ENCODE peak calls at places on chromosome 12, in seven cellular contexts. A, E, D, S, X, U and O are unnamed samples.

GRCh38 chr12:109771746-109772621 is 58.4 kb downstream of the FAM222A start:
- DNase-seq in S (no peak), A (no peak), D (no peak), X (no peak), E (no peak), U (peak; percentile 32), O (no peak)

GRCh38 chr12:8996682-8997405 is 7.5 kb downstream of the KLRG1 start:
- DNase-seq in D (no peak), X (no peak), S (no peak), A (no peak), U (no peak), E (no peak), O (no peak)

GRCh38 chr12:89856431-89856830 is 147.8 kb upstream of the ATP2B1 start:
- DNase-seq in D (no peak), S (no peak), X (no peak), A (no peak), E (no peak), U (no peak), O (no peak)

GRCh38 chr12:119308743-119309456 is 25.6 kb upstream of the CCDC60 start:
- DNase-seq in U (no peak), S (no peak), E (peak; percentile 35), A (peak; percentile 22), X (no peak), D (peak; percentile 29), O (no peak)

GRCh38 chr12:41606741-41607460 is 418.8 kb downstream of the PDZRN4 start:
- DNase-seq in S (no peak), A (no peak), X (no peak), D (no peak), E (no peak), U (no peak), O (no peak)

GRCh38 chr12:123860369-123860768 is 98.3 kb downstream of the DNAH10 start:
- DNase-seq in A (no peak), E (no peak), U (no peak), X (no peak), S (no peak), D (no peak), O (no peak)

GRCh38 chr12:10838461-10838860 is 10.8 kb downstream of the PRR4 start:
- DNase-seq in U (no peak), D (no peak), A (no peak), S (no peak), E (no peak), X (no peak), O (no peak)

GRCh38 chr12:2540535-2540941 is 254.2 kb upstream of the FKBP4 start:
- DNase-seq in X (no peak), U (no peak), S (no peak), D (peak; percentile 67), E (peak; percentile 77), A (no peak), O (no peak)

GRCh38 chr12:127822743-127823433 is 444.1 kb upstream of the TMEM132C start:
- DNase-seq in A (no peak), S (no peak), E (no peak), X (no peak), D (peak; percentile 29), U (peak; percentile 68), O (no peak)

GRCh38 chr12:88844426-88844825 is 264.2 kb upstream of the KITLG start:
- DNase-seq in A (peak; percentile 35), S (no peak), X (no peak), E (no peak), U (no peak), D (no peak), O (no peak)

GRCh38 chr12:40431169-40431568 is 206.4 kb downstream of the LRRK2 start:
- DNase-seq in S (no peak), E (no peak), X (no peak), U (no peak), D (no peak), A (no peak), O (no peak)

GRCh38 chr12:96261557-96261956 is 67.4 kb downstream of the ELK3 start:
- DNase-seq in D (no peak), E (no peak), S (no peak), A (no peak), X (no peak), U (no peak), O (no peak)

DNA sequence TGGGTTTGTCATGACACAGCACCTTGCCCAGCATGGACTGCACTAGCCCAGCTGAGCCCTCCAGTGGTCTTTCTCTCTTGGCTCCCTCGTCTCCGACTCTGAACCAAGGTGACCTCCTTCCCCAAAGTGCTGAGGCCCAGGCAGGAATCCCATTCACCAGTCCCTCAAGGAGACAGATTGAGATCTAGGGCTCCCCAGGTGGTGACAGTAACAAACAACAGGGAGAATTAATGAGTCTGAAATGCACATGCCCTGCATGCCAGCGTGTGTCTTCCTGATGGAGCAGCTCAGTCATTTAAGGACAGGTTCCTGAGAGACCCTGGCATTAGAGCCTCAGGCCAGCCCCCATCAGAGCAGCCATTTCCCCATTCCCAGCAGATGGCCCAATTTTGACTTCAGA is 51.4 kb upstream of the OAS1 start:
- DNase-seq in D (no peak), X (no peak), S (peak; percentile 78), A (peak; percentile 40), E (no peak), U (no peak), O (no peak)
- TF ChIP-seq CTCF in D (no peak), X (no peak), S (peak; percentile 45), A (no peak), E (no peak), U (no peak), O (no peak)

GRCh38 chr12:112256780-112257179 is 125.5 kb downstream of the HECTD4 start:
- DNase-seq in A (no peak), D (no peak), U (no peak), X (no peak), E (no peak), S (no peak), O (no peak)

GRCh38 chr12:112258926-112259325 is 123.3 kb downstream of the HECTD4 start:
- DNase-seq in A (no peak), E (no peak), X (no peak), U (no peak), D (no peak), S (no peak), O (no peak)

GRCh38 chr12:112266473-112266872 is 115.8 kb downstream of the HECTD4 start:
- DNase-seq in A (no peak), X (no peak), U (no peak), D (no peak), S (no peak), E (no peak), O (no peak)

GRCh38 chr12:112261559-112261958 is 120.7 kb downstream of the HECTD4 start:
- DNase-seq in E (no peak), X (no peak), S (peak; percentile 37), U (no peak), D (no peak), A (peak; percentile 53), O (peak; percentile 8)
- TF ChIP-seq CTCF in E (no peak), X (no peak), S (peak; percentile 15), U (no peak), D (peak; percentile 35), A (no peak), O (peak; percentile 21)

GRCh38 chr12:46477541-46477940 is 105.0 kb upstream of the SLC38A2 start:
- DNase-seq in X (no peak), E (no peak), D (no peak), A (no peak), S (no peak), U (no peak), O (no peak)
- TF ChIP-seq CTCF in X (no peak), E (no peak), D (no peak), A (no peak), S (no peak), U (no peak), O (no peak)

GRCh38 chr12:70796989-70797388 is 123.5 kb downstream of the PTPRR start:
- DNase-seq in D (no peak), S (no peak), X (no peak), A (no peak), E (no peak), U (no peak), O (no peak)
- TF ChIP-seq CTCF in D (no peak), S (no peak), X (no peak), A (no peak), E (no peak), U (no peak), O (no peak)